ENCODE peak calls at places on chromosomes 2 and 18, in four cellular contexts. K is fibroblast of pulmonary artery, J is neural crest cell, T is HFFc6. W is an unnamed sample.

GRCh38 chr2:235026649-235027557 is 75.1 kb downstream of the SH3BP4 start:
- DNase-seq in K (peak), T (peak), J (no peak), W (no peak)

GRCh38 chr2:32553829-32554432 is 73.9 kb upstream of the TTC27 start:
- DNase-seq in J (no peak), K (peak), T (peak), W (no peak)

GRCh38 chr2:128354161-128354560 is 35.5 kb upstream of the HS6ST1 start:
- DNase-seq in J (no peak), K (no peak), T (no peak), W (no peak)

GRCh38 chr2:106839849-106840595 is 45.9 kb downstream of the ST6GAL2 start:
- DNase-seq in T (no peak), J (peak), K (no peak), W (no peak)

GRCh38 chr2:176067587-176068002 is 16.2 kb downstream of the EVX2 start:
- DNase-seq in K (no peak), T (no peak), J (no peak), W (no peak)

GRCh38 chr2:172885996-172886395 is 150.4 kb downstream of the RAPGEF4 start:
- DNase-seq in T (no peak), J (no peak), K (no peak), W (no peak)

GRCh38 chr2:74873678-74874640 is 40.0 kb downstream of the HK2 start:
- DNase-seq in T (no peak), K (no peak), J (no peak), W (no peak)

GRCh38 chr2:66032376-66032775 is 402.5 kb upstream of the MEIS1 start:
- DNase-seq in K (no peak), J (no peak), T (no peak), W (no peak)

GRCh38 chr2:9690252-9690651 is 59.5 kb upstream of the YWHAQ start:
- DNase-seq in K (no peak), J (no peak), T (no peak), W (no peak)

GRCh38 chr2:28300921-28301341 is 91.7 kb upstream of the FOSL2 start:
- DNase-seq in J (no peak), K (peak), T (peak), W (no peak)

GRCh38 chr2:118310016-118310877 is 222.0 kb downstream of the INSIG2 start:
- DNase-seq in K (peak), J (peak), T (no peak), W (no peak)

GRCh38 chr18:37381554-37381953 is 184.0 kb downstream of the CELF4 start:
- DNase-seq in T (no peak), J (no peak), K (no peak), W (no peak)

GRCh38 chr2:233183869-233184418 is 67.5 kb upstream of the ATG16L1 start:
- DNase-seq in K (no peak), T (no peak), J (no peak), W (no peak)

GRCh38 chr18:58541789-58542425 is 87.0 kb downstream of the ALPK2 start:
- DNase-seq in T (peak), J (no peak), K (peak), W (no peak)

GRCh38 chr2:138652378-138652777 is 127.8 kb downstream of the NXPH2 start:
- DNase-seq in J (no peak), K (no peak), T (no peak), W (no peak)

GRCh38 chr2:121649652-121650553 is 641 bp upstream of the CLASP1 start:
- DNase-seq in J (peak), T (peak), K (peak), W (peak)

GRCh38 chr2:893311-893710 is 57.3 kb upstream of the SNTG2 start:
- DNase-seq in J (peak), T (no peak), K (no peak), W (no peak)

GRCh38 chr18:48629730-48630324 is 91.0 kb downstream of the CTIF start:
- DNase-seq in T (peak), K (peak), J (no peak), W (no peak)

GRCh38 chr2:169619946-169620345 is 35.8 kb downstream of the PPIG start:
- DNase-seq in J (no peak), T (no peak), K (no peak), W (no peak)

GRCh38 chr2:169625781-169626180 is 41.6 kb downstream of the PPIG start:
- DNase-seq in K (no peak), J (no peak), T (no peak), W (no peak)

GRCh38 chr2:169623224-169623623 is 39.1 kb downstream of the PPIG start:
- DNase-seq in J (no peak), K (no peak), T (no peak), W (no peak)

GRCh38 chr2:169620509-169620908 is 36.4 kb downstream of the PPIG start:
- DNase-seq in T (no peak), J (no peak), K (no peak), W (no peak)
- TF ChIP-seq CTCF in T (no peak), J (no peak), K (no peak), W (no peak)

GRCh38 chr2:173963323-173963816 is 1.8 kb downstream of the SP3 start:
- DNase-seq in K (peak), J (peak), T (peak), W (no peak)
- TF ChIP-seq CTCF in K (peak), J (peak), T (peak), W (peak)

GRCh38 chr2:219175928-219176817 is 552 bp downstream of the CNPPD1 start:
- DNase-seq in J (no peak), K (peak), T (peak), W (peak)
- TF ChIP-seq CTCF in J (peak), K (no peak), T (peak), W (peak)

GRCh38 chr2:46942143-46942526 is 26.5 kb upstream of the MCFD2 start:
- DNase-seq in J (no peak), K (no peak), T (no peak), W (no peak)

GRCh38 chr2:46936566-46936965 is 21.0 kb upstream of the MCFD2 start:
- DNase-seq in K (no peak), J (no peak), T (peak), W (no peak)

GRCh38 chr2:46939596-46940359 is 24.2 kb upstream of the MCFD2 start:
- DNase-seq in J (no peak), K (no peak), T (no peak), W (no peak)

GRCh38 chr2:46935071-46935470 is 19.5 kb upstream of the MCFD2 start:
- DNase-seq in J (no peak), K (no peak), T (no peak), W (no peak)

DNA sequence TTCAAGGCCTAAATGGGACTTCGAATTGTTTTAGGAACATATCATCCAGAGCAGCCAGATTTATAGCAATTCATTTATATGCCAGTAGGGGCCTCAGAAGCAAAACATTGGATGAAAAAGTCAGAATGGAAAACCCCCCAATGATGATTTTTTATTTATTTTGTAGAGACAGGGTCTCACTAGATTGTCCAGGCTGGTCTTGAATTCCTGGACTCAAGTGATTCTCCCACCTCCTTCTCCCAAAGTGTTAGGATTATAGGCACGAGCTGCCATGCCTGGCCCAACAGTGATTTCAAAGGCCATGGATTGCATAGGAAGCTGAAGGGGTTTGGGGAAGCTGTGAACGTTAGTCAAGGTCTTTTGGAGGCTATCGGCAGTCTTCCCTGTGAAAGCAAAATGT is 21.9 kb upstream of the MCFD2 start:
- DNase-seq in K (no peak), J (no peak), T (no peak), W (no peak)
- TF ChIP-seq CTCF in K (peak), J (peak), T (peak), W (peak)

GRCh38 chr2:7014201-7014640 is 97.0 kb downstream of the RNF144A start:
- DNase-seq in T (no peak), J (no peak), K (peak), W (no peak)
- TF ChIP-seq CTCF in T (no peak), J (peak), K (peak), W (peak)

W was measured in type B pancreatic cell.